ENCODE peak calls at places on chromosome 11, in nine cellular contexts. One of them, this sample, is unnamed.

GRCh38 chr11:68328374-68329091 is 16.1 kb downstream of the LRP5 start:
- DNase-seq in astrocyte of the cerebellum: no peak
- DNase-seq in G401: no peak
- DNase-seq in stomach: peak
- DNase-seq in stimulated activated CD8-positive, alpha-beta memory T cell treated with anti-CD3 and anti-CD28 coated beads, Interleukin-15, amount 100 ng/mL, for 1 hour: no peak
- DNase-seq in stimulated activated effector memory CD8-positive, alpha-beta T cell treated with anti-CD3 and anti-CD28 coated beads, Interleukin-12 subunit alpha, Interleukin-12 subunit beta, amount 100 ng/mL, for 72 hours: no peak
- DNase-seq in DMS153: no peak
- DNase-seq in SJSA1: peak
- DNase-seq in left cardiac atrium: peak
- DNase-seq in this sample: no peak

GRCh38 chr11:1150769-1151365 is 6.9 kb upstream of the MUC5AC start:
- DNase-seq in astrocyte of the cerebellum: no peak
- DNase-seq in SJSA1: peak
- DNase-seq in left cardiac atrium: peak
- DNase-seq in G401: no peak
- DNase-seq in DMS153: no peak
- DNase-seq in stimulated activated CD8-positive, alpha-beta memory T cell treated with anti-CD3 and anti-CD28 coated beads, Interleukin-15, amount 100 ng/mL, for 1 hour: no peak
- DNase-seq in stimulated activated effector memory CD8-positive, alpha-beta T cell treated with anti-CD3 and anti-CD28 coated beads, Interleukin-12 subunit alpha, Interleukin-12 subunit beta, amount 100 ng/mL, for 72 hours: no peak
- DNase-seq in stomach: peak
- DNase-seq in this sample: peak

GRCh38 chr11:9982127-9982795 is 311.8 kb downstream of the SBF2 start:
- DNase-seq in left cardiac atrium: no peak
- DNase-seq in SJSA1: no peak
- DNase-seq in stimulated activated effector memory CD8-positive, alpha-beta T cell treated with anti-CD3 and anti-CD28 coated beads, Interleukin-12 subunit alpha, Interleukin-12 subunit beta, amount 100 ng/mL, for 72 hours: no peak
- DNase-seq in DMS153: no peak
- DNase-seq in G401: no peak
- DNase-seq in astrocyte of the cerebellum: no peak
- DNase-seq in stimulated activated CD8-positive, alpha-beta memory T cell treated with anti-CD3 and anti-CD28 coated beads, Interleukin-15, amount 100 ng/mL, for 1 hour: no peak
- DNase-seq in stomach: no peak
- DNase-seq in this sample: no peak

GRCh38 chr11:125423247-125423849 is 72.7 kb downstream of the FEZ1 start:
- DNase-seq in DMS153: peak
- DNase-seq in SJSA1: no peak
- DNase-seq in stomach: no peak
- DNase-seq in left cardiac atrium: peak
- DNase-seq in G401: no peak
- DNase-seq in astrocyte of the cerebellum: no peak
- DNase-seq in stimulated activated effector memory CD8-positive, alpha-beta T cell treated with anti-CD3 and anti-CD28 coated beads, Interleukin-12 subunit alpha, Interleukin-12 subunit beta, amount 100 ng/mL, for 72 hours: no peak
- DNase-seq in stimulated activated CD8-positive, alpha-beta memory T cell treated with anti-CD3 and anti-CD28 coated beads, Interleukin-15, amount 100 ng/mL, for 1 hour: no peak
- DNase-seq in this sample: no peak

GRCh38 chr11:66068154-66068821 is 1.8 kb upstream of the PACS1 start:
- DNase-seq in left cardiac atrium: peak
- DNase-seq in G401: peak
- DNase-seq in DMS153: peak
- DNase-seq in stimulated activated CD8-positive, alpha-beta memory T cell treated with anti-CD3 and anti-CD28 coated beads, Interleukin-15, amount 100 ng/mL, for 1 hour: peak
- DNase-seq in SJSA1: peak
- DNase-seq in stomach: peak
- DNase-seq in astrocyte of the cerebellum: peak
- DNase-seq in stimulated activated effector memory CD8-positive, alpha-beta T cell treated with anti-CD3 and anti-CD28 coated beads, Interleukin-12 subunit alpha, Interleukin-12 subunit beta, amount 100 ng/mL, for 72 hours: peak
- DNase-seq in this sample: peak

GRCh38 chr11:95917188-95918036 is 6.5 kb downstream of the MTMR2 start:
- DNase-seq in stimulated activated CD8-positive, alpha-beta memory T cell treated with anti-CD3 and anti-CD28 coated beads, Interleukin-15, amount 100 ng/mL, for 1 hour: no peak
- DNase-seq in stomach: no peak
- DNase-seq in G401: no peak
- DNase-seq in SJSA1: peak
- DNase-seq in left cardiac atrium: no peak
- DNase-seq in stimulated activated effector memory CD8-positive, alpha-beta T cell treated with anti-CD3 and anti-CD28 coated beads, Interleukin-12 subunit alpha, Interleukin-12 subunit beta, amount 100 ng/mL, for 72 hours: no peak
- DNase-seq in astrocyte of the cerebellum: no peak
- DNase-seq in DMS153: peak
- DNase-seq in this sample: peak

GRCh38 chr11:65402790-65403189 is 16.4 kb downstream of the FRMD8 start:
- DNase-seq in stimulated activated effector memory CD8-positive, alpha-beta T cell treated with anti-CD3 and anti-CD28 coated beads, Interleukin-12 subunit alpha, Interleukin-12 subunit beta, amount 100 ng/mL, for 72 hours: no peak
- DNase-seq in stomach: no peak
- DNase-seq in DMS153: no peak
- DNase-seq in G401: no peak
- DNase-seq in left cardiac atrium: no peak
- DNase-seq in stimulated activated CD8-positive, alpha-beta memory T cell treated with anti-CD3 and anti-CD28 coated beads, Interleukin-15, amount 100 ng/mL, for 1 hour: no peak
- DNase-seq in astrocyte of the cerebellum: no peak
- DNase-seq in SJSA1: no peak
- DNase-seq in this sample: no peak

GRCh38 chr11:74466916-74467885 is at the start of gene KCNE3:
- DNase-seq in astrocyte of the cerebellum: no peak
- DNase-seq in DMS153: no peak
- DNase-seq in stomach: peak
- DNase-seq in SJSA1: no peak
- DNase-seq in left cardiac atrium: peak
- DNase-seq in stimulated activated effector memory CD8-positive, alpha-beta T cell treated with anti-CD3 and anti-CD28 coated beads, Interleukin-12 subunit alpha, Interleukin-12 subunit beta, amount 100 ng/mL, for 72 hours: no peak
- DNase-seq in G401: no peak
- DNase-seq in stimulated activated CD8-positive, alpha-beta memory T cell treated with anti-CD3 and anti-CD28 coated beads, Interleukin-15, amount 100 ng/mL, for 1 hour: no peak
- DNase-seq in this sample: peak

GRCh38 chr11:114621072-114621471 is 25.5 kb upstream of the NXPE4 start:
- DNase-seq in left cardiac atrium: no peak
- DNase-seq in stimulated activated CD8-positive, alpha-beta memory T cell treated with anti-CD3 and anti-CD28 coated beads, Interleukin-15, amount 100 ng/mL, for 1 hour: no peak
- DNase-seq in astrocyte of the cerebellum: no peak
- DNase-seq in stomach: no peak
- DNase-seq in SJSA1: no peak
- DNase-seq in DMS153: no peak
- DNase-seq in stimulated activated effector memory CD8-positive, alpha-beta T cell treated with anti-CD3 and anti-CD28 coated beads, Interleukin-12 subunit alpha, Interleukin-12 subunit beta, amount 100 ng/mL, for 72 hours: no peak
- DNase-seq in G401: no peak
- DNase-seq in this sample: no peak

GRCh38 chr11:33557201-33557600 is 143.4 kb downstream of the C11orf91 start:
- DNase-seq in SJSA1: peak
- DNase-seq in stimulated activated effector memory CD8-positive, alpha-beta T cell treated with anti-CD3 and anti-CD28 coated beads, Interleukin-12 subunit alpha, Interleukin-12 subunit beta, amount 100 ng/mL, for 72 hours: no peak
- DNase-seq in G401: no peak
- DNase-seq in left cardiac atrium: no peak
- DNase-seq in stimulated activated CD8-positive, alpha-beta memory T cell treated with anti-CD3 and anti-CD28 coated beads, Interleukin-15, amount 100 ng/mL, for 1 hour: no peak
- DNase-seq in astrocyte of the cerebellum: peak
- DNase-seq in DMS153: no peak
- DNase-seq in stomach: no peak
- DNase-seq in this sample: no peak

GRCh38 chr11:64661146-64661545 is 61.9 kb downstream of the NRXN2 start:
- DNase-seq in left cardiac atrium: peak
- DNase-seq in stimulated activated CD8-positive, alpha-beta memory T cell treated with anti-CD3 and anti-CD28 coated beads, Interleukin-15, amount 100 ng/mL, for 1 hour: no peak
- DNase-seq in SJSA1: no peak
- DNase-seq in G401: no peak
- DNase-seq in stimulated activated effector memory CD8-positive, alpha-beta T cell treated with anti-CD3 and anti-CD28 coated beads, Interleukin-12 subunit alpha, Interleukin-12 subunit beta, amount 100 ng/mL, for 72 hours: no peak
- DNase-seq in astrocyte of the cerebellum: no peak
- DNase-seq in stomach: no peak
- DNase-seq in DMS153: no peak
- DNase-seq in this sample: peak

GRCh38 chr11:120400564-120401364 is 64.6 kb downstream of the ARHGEF12 start:
- DNase-seq in SJSA1: peak
- DNase-seq in stimulated activated CD8-positive, alpha-beta memory T cell treated with anti-CD3 and anti-CD28 coated beads, Interleukin-15, amount 100 ng/mL, for 1 hour: no peak
- DNase-seq in DMS153: peak
- DNase-seq in left cardiac atrium: no peak
- DNase-seq in G401: no peak
- DNase-seq in stimulated activated effector memory CD8-positive, alpha-beta T cell treated with anti-CD3 and anti-CD28 coated beads, Interleukin-12 subunit alpha, Interleukin-12 subunit beta, amount 100 ng/mL, for 72 hours: no peak
- DNase-seq in stomach: no peak
- DNase-seq in astrocyte of the cerebellum: peak
- DNase-seq in this sample: peak

GRCh38 chr11:66973956-66974585 is 1.0 kb upstream of the C11orf86 start:
- DNase-seq in DMS153: no peak
- DNase-seq in SJSA1: no peak
- DNase-seq in stimulated activated effector memory CD8-positive, alpha-beta T cell treated with anti-CD3 and anti-CD28 coated beads, Interleukin-12 subunit alpha, Interleukin-12 subunit beta, amount 100 ng/mL, for 72 hours: no peak
- DNase-seq in stomach: no peak
- DNase-seq in left cardiac atrium: no peak
- DNase-seq in G401: no peak
- DNase-seq in stimulated activated CD8-positive, alpha-beta memory T cell treated with anti-CD3 and anti-CD28 coated beads, Interleukin-15, amount 100 ng/mL, for 1 hour: no peak
- DNase-seq in astrocyte of the cerebellum: no peak
- DNase-seq in this sample: peak

GRCh38 chr11:68977781-68978625 is 2.8 kb downstream of the MRGPRD start:
- DNase-seq in SJSA1: no peak
- DNase-seq in stimulated activated CD8-positive, alpha-beta memory T cell treated with anti-CD3 and anti-CD28 coated beads, Interleukin-15, amount 100 ng/mL, for 1 hour: no peak
- DNase-seq in DMS153: no peak
- DNase-seq in G401: no peak
- DNase-seq in stimulated activated effector memory CD8-positive, alpha-beta T cell treated with anti-CD3 and anti-CD28 coated beads, Interleukin-12 subunit alpha, Interleukin-12 subunit beta, amount 100 ng/mL, for 72 hours: no peak
- DNase-seq in astrocyte of the cerebellum: no peak
- DNase-seq in left cardiac atrium: no peak
- DNase-seq in stomach: no peak
- DNase-seq in this sample: no peak

GRCh38 chr11:12088047-12088481 is 22.3 kb upstream of the MICAL2 start:
- DNase-seq in stomach: no peak
- DNase-seq in DMS153: no peak
- DNase-seq in G401: peak
- DNase-seq in SJSA1: peak
- DNase-seq in stimulated activated effector memory CD8-positive, alpha-beta T cell treated with anti-CD3 and anti-CD28 coated beads, Interleukin-12 subunit alpha, Interleukin-12 subunit beta, amount 100 ng/mL, for 72 hours: no peak
- DNase-seq in left cardiac atrium: peak
- DNase-seq in stimulated activated CD8-positive, alpha-beta memory T cell treated with anti-CD3 and anti-CD28 coated beads, Interleukin-15, amount 100 ng/mL, for 1 hour: no peak
- DNase-seq in astrocyte of the cerebellum: no peak
- DNase-seq in this sample: peak

GRCh38 chr11:116079580-116079979 is 575.4 kb upstream of the CADM1 start:
- DNase-seq in astrocyte of the cerebellum: no peak
- DNase-seq in DMS153: no peak
- DNase-seq in G401: no peak
- DNase-seq in stimulated activated CD8-positive, alpha-beta memory T cell treated with anti-CD3 and anti-CD28 coated beads, Interleukin-15, amount 100 ng/mL, for 1 hour: no peak
- DNase-seq in stomach: no peak
- DNase-seq in stimulated activated effector memory CD8-positive, alpha-beta T cell treated with anti-CD3 and anti-CD28 coated beads, Interleukin-12 subunit alpha, Interleukin-12 subunit beta, amount 100 ng/mL, for 72 hours: no peak
- DNase-seq in SJSA1: no peak
- DNase-seq in left cardiac atrium: no peak
- DNase-seq in this sample: no peak

GRCh38 chr11:104323841-104324240 is 159.9 kb upstream of the PDGFD start:
- DNase-seq in stimulated activated CD8-positive, alpha-beta memory T cell treated with anti-CD3 and anti-CD28 coated beads, Interleukin-15, amount 100 ng/mL, for 1 hour: no peak
- DNase-seq in stimulated activated effector memory CD8-positive, alpha-beta T cell treated with anti-CD3 and anti-CD28 coated beads, Interleukin-12 subunit alpha, Interleukin-12 subunit beta, amount 100 ng/mL, for 72 hours: no peak
- DNase-seq in SJSA1: no peak
- DNase-seq in DMS153: no peak
- DNase-seq in astrocyte of the cerebellum: no peak
- DNase-seq in stomach: no peak
- DNase-seq in G401: no peak
- DNase-seq in left cardiac atrium: no peak
- DNase-seq in this sample: no peak